ENCODE peak calls at places on chromosome 2, in four cellular contexts. Y is HepG2, T is K562, U is GM12878. L is an unnamed sample.

GRCh38 chr2:189144700-189145211 is 34.8 kb downstream of the COL5A2 start:
- DNase-seq in Y (no peak), T (no peak), U (no peak), L (no peak)

GRCh38 chr2:89767581-89768435 is 1076.3 kb downstream of the RPIA start:
- DNase-seq in Y (no peak), T (no peak), U (no peak), L (no peak)

GRCh38 chr2:49003206-49003605 is 151.1 kb downstream of the FSHR start:
- DNase-seq in Y (no peak), T (no peak), U (no peak), L (no peak)

GRCh38 chr2:239878686-239879085 is 146.5 kb downstream of the NDUFA10 start:
- DNase-seq in Y (no peak), T (no peak), U (no peak), L (no peak)

GRCh38 chr2:111662771-111663470 is 221.1 kb downstream of the ANAPC1 start:
- DNase-seq in Y (no peak), T (no peak), U (no peak), L (no peak)

GRCh38 chr2:149537098-149537726 is 50.4 kb downstream of the MMADHC start:
- DNase-seq in Y (no peak), T (no peak), U (no peak), L (no peak)

GRCh38 chr2:15112216-15112615 is 448.9 kb downstream of the NBAS start:
- DNase-seq in Y (no peak), T (no peak), U (no peak), L (no peak)

GRCh38 chr2:14094592-14094991 is 537.9 kb upstream of the LRATD1 start:
- DNase-seq in Y (no peak), T (no peak), U (no peak), L (no peak)

GRCh38 chr2:215382480-215382879 is 53.4 kb downstream of the FN1 start:
- DNase-seq in Y (no peak), T (no peak), U (no peak), L (no peak)

GRCh38 chr2:174699993-174700766 is 64.1 kb downstream of the CHRNA1 start:
- DNase-seq in Y (peak), T (peak), U (no peak), L (peak)

GRCh38 chr2:46157966-46158310 is 139.3 kb upstream of the EPAS1 start:
- DNase-seq in Y (no peak), T (no peak), U (no peak), L (no peak)

GRCh38 chr2:19691892-19692291 is 209.9 kb downstream of the TTC32 start:
- DNase-seq in Y (no peak), T (no peak), U (no peak), L (no peak)

GRCh38 chr2:58553937-58554336 is 312.8 kb upstream of the FANCL start:
- DNase-seq in Y (peak), T (no peak), U (no peak), L (peak)

GRCh38 chr2:222000326-222000725 is 298.5 kb downstream of the PAX3 start:
- DNase-seq in Y (no peak), T (no peak), U (no peak), L (no peak)

GRCh38 chr2:241977557-241978300 is 108.2 kb downstream of the RTP5 start:
- DNase-seq in Y (no peak), T (no peak), U (no peak), L (no peak)

GRCh38 chr2:241976296-241976695 is 106.8 kb downstream of the RTP5 start:
- DNase-seq in Y (no peak), T (no peak), U (no peak), L (no peak)

GRCh38 chr2:241980193-241980592 is 110.7 kb downstream of the RTP5 start:
- DNase-seq in Y (no peak), T (no peak), U (no peak), L (no peak)

GRCh38 chr2:241981076-241981700 is 111.7 kb downstream of the RTP5 start:
- DNase-seq in Y (no peak), T (no peak), U (no peak), L (no peak)

GRCh38 chr2:241978670-241979069 is 109.1 kb downstream of the RTP5 start:
- DNase-seq in Y (no peak), T (no peak), U (no peak), L (no peak)
- TF ChIP-seq FOXM1 in Y (no peak), T (no peak), U (no peak), L (no peak)

DNA sequence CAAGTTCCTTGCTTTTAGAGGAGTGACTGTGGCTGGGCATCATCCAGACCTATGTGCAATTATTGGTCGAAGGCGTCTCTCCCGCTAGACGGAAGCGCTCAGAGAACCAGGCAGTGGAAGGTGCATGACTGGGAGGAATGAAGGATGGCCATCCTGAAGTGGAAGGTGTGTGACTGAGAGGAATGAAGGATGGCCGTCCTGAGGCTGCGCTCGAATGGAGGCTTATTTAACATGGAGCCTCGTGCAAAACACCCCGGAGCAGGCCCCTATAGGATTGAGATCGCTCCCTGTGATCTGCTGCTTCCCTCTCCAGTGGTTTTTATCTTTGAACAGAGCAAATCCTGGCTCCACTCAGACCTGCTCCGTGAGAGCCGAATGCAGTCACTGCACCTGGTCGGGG is 140.2 kb upstream of the ID2 start:
- DNase-seq in Y (no peak), T (no peak), U (no peak), L (no peak)
- TF ChIP-seq BHLHE40 in Y (no peak), T (no peak), U (no peak), L (no peak)

GRCh38 chr2:96870631-96871255 is 863 bp upstream of the SEMA4C start:
- DNase-seq in Y (no peak), T (peak), U (no peak), L (no peak)
- TF ChIP-seq FOXM1 in Y (no peak), T (no peak), U (no peak), L (no peak)

GRCh38 chr2:53782681-53783080 is 4.1 kb downstream of the ASB3 start:
- DNase-seq in Y (no peak), T (no peak), U (no peak), L (no peak)

GRCh38 chr2:53778536-53779162 is 8.1 kb downstream of the ASB3 start:
- DNase-seq in Y (no peak), T (no peak), U (no peak), L (no peak)

GRCh38 chr2:53777134-53777533 is 9.5 kb downstream of the CHAC2 start:
- DNase-seq in Y (no peak), T (no peak), U (no peak), L (no peak)
- TF ChIP-seq BHLHE40 in Y (no peak), T (no peak), U (no peak), L (no peak)

DNA sequence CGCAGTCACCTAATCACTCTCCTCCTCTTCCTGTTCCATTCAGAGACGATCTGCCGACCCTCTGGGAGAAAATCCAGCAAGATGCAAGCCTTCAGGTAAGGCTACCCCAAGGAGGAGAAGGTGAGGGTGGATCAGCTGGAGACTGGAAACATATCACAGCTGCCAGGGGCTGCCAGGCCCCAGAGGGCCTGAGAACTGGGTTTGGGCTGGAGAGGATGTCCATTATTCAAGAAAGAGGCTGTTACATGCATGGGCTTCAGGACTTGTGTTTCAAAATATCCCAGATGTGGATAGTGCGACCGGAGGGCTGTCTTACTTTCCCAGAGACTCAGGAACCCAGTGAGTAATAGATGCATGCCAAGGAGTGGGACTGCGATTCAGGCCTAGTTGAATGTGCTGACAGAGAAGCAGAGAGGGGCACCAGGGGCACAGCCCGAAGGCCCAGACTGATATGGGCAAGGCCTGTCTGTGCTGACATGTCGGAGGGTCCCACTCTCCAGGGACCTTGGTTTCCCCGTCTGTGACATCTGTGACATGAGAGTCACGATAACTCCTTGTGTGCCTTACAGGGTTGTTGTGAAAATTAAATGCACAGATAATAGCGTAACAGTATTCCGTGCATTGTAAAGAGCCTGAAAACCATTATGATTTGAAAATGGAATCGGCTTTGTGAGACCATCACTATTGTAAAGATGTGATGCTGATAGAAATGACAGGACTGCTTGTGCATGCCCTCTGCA is 418 bp downstream of the IL1RN start:
- DNase-seq in Y (no peak), T (no peak), U (no peak), L (no peak)
- TF ChIP-seq FOXM1 in Y (no peak), T (no peak), U (no peak), L (no peak)

GRCh38 chr2:33510589-33510968 is 34.1 kb downstream of the RASGRP3 start:
- DNase-seq in Y (no peak), T (no peak), U (no peak), L (no peak)

GRCh38 chr2:33502025-33502424 is 25.6 kb downstream of the RASGRP3 start:
- DNase-seq in Y (no peak), T (no peak), U (no peak), L (no peak)

GRCh38 chr2:33509908-33510588 is 33.6 kb downstream of the RASGRP3 start:
- DNase-seq in Y (no peak), T (no peak), U (no peak), L (no peak)

GRCh38 chr2:33511141-33511540 is 34.7 kb downstream of the RASGRP3 start:
- DNase-seq in Y (no peak), T (no peak), U (no peak), L (no peak)

GRCh38 chr2:33505966-33506365 is 29.5 kb downstream of the RASGRP3 start:
- DNase-seq in Y (no peak), T (no peak), U (no peak), L (no peak)
- TF ChIP-seq BHLHE40 in Y (no peak), T (no peak), U (no peak), L (no peak)

GRCh38 chr2:39504790-39505335 is 67.8 kb upstream of the MAP4K3 start:
- DNase-seq in Y (peak), T (no peak), U (no peak), L (no peak)
- TF ChIP-seq FOXM1 in Y (no peak), T (no peak), U (no peak), L (no peak)